ENCODE peak calls at places on chromosomes 7 and 10, in four cellular contexts. R is prostate gland, I is upper lobe of left lung, H is esophagus muscularis mucosa. X is an unnamed sample.

GRCh38 chr7:93964813-93965212 is 39.3 kb downstream of the BET1 start:
- DNase-seq in R (no peak), I (no peak), H (no peak), X (no peak)

GRCh38 chr7:116633131-116633988 is 38.6 kb upstream of the MET start:
- DNase-seq in R (no peak), I (peak), H (no peak), X (peak)

GRCh38 chr7:17041324-17041723 is 159.5 kb upstream of the AGR3 start:
- DNase-seq in R (no peak), I (no peak), H (no peak), X (no peak)

GRCh38 chr10:1100691-1101368 is 44.6 kb downstream of the WDR37 start:
- DNase-seq in R (no peak), I (no peak), H (no peak), X (no peak)

GRCh38 chr7:92751902-92752901 is 84.2 kb downstream of the CDK6 start:
- DNase-seq in R (no peak), I (no peak), H (no peak), X (no peak)

GRCh38 chr7:68691261-68692216 is 906.7 kb upstream of the AUTS2 start:
- DNase-seq in R (no peak), I (no peak), H (no peak), X (no peak)

GRCh38 chr10:95788830-95789229 is 32.9 kb downstream of the ENTPD1 start:
- DNase-seq in R (no peak), I (no peak), H (no peak), X (no peak)

GRCh38 chr7:81725496-81726117 is 44.2 kb downstream of the HGF start:
- DNase-seq in R (no peak), I (no peak), H (no peak), X (no peak)

GRCh38 chr7:157136372-157136771 is 2.4 kb upstream of the UBE3C start:
- DNase-seq in R (no peak), I (no peak), H (no peak), X (no peak)

GRCh38 chr7:5489991-5490536 is 66.4 kb upstream of the TNRC18 start:
- DNase-seq in R (no peak), I (no peak), H (no peak), X (no peak)

GRCh38 chr10:114623661-114624294 is 34.3 kb downstream of the ABLIM1 start:
- DNase-seq in R (peak), I (no peak), H (no peak), X (no peak)

GRCh38 chr7:55441668-55442305 is 76.7 kb downstream of the LANCL2 start:
- DNase-seq in R (no peak), I (no peak), H (no peak), X (no peak)

GRCh38 chr7:105304040-105304895 is 84.5 kb downstream of the SRPK2 start:
- DNase-seq in R (peak), I (no peak), H (no peak), X (no peak)

GRCh38 chr10:97701438-97702064 is 12.0 kb upstream of the MARVELD1 start:
- DNase-seq in R (peak), I (peak), H (no peak), X (no peak)

GRCh38 chr10:16950686-16951681 is 133.8 kb upstream of the RSU1 start:
- DNase-seq in R (no peak), I (no peak), H (no peak), X (no peak)

GRCh38 chr7:21981524-21981923 is 35.8 kb upstream of the CDCA7L start:
- DNase-seq in R (no peak), I (no peak), H (peak), X (no peak)

GRCh38 chr10:117373848-117374505 is 1.3 kb downstream of the PDZD8 start:
- DNase-seq in R (peak), I (peak), H (no peak), X (peak)

GRCh38 chr10:99850041-99850766 is 67.8 kb downstream of the ABCC2 start:
- DNase-seq in R (no peak), I (no peak), H (no peak), X (no peak)

GRCh38 chr10:72127571-72127970 is 39.2 kb upstream of the SPOCK2 start:
- DNase-seq in R (no peak), I (no peak), H (no peak), X (no peak)

GRCh38 chr10:43126759-43127424 is 11.4 kb upstream of the CSGALNACT2 start:
- DNase-seq in R (no peak), I (no peak), H (peak), X (no peak)

GRCh38 chr10:73841526-73842285 is 30.3 kb upstream of the NDST2 start:
- DNase-seq in R (no peak), I (no peak), H (no peak), X (no peak)

GRCh38 chr7:44380179-44380830 is 54.9 kb upstream of the CAMK2B start:
- DNase-seq in R (no peak), I (no peak), H (peak), X (no peak)

GRCh38 chr7:907158-907980 is 31.0 kb downstream of the GET4 start:
- DNase-seq in R (no peak), I (no peak), H (no peak), X (no peak)

GRCh38 chr10:123621910-123622309 is 44.2 kb upstream of the GPR26 start:
- DNase-seq in R (no peak), I (no peak), H (peak), X (no peak)

GRCh38 chr7:137120690-137121089 is 222.8 kb downstream of the PTN start:
- DNase-seq in R (no peak), I (no peak), H (no peak), X (no peak)

GRCh38 chr7:124784879-124785818 is 19.6 kb upstream of the GPR37 start:
- DNase-seq in R (peak), I (peak), H (no peak), X (no peak)

GRCh38 chr7:128217030-128217805 is 23.9 kb upstream of the LEP start:
- DNase-seq in R (no peak), I (peak), H (no peak), X (no peak)

GRCh38 chr7:39313958-39314357 is 252.2 kb upstream of the YAE1 start:
- DNase-seq in R (no peak), I (no peak), H (peak), X (no peak)

GRCh38 chr7:109387530-109387929 is 817.9 kb downstream of the DNAJB9 start:
- DNase-seq in R (no peak), I (no peak), H (no peak), X (no peak)

GRCh38 chr7:5702876-5703571 is 78.4 kb downstream of the RNF216 start:
- DNase-seq in R (no peak), I (no peak), H (no peak), X (no peak)

GRCh38 chr10:12659706-12660105 is 310.4 kb downstream of the CAMK1D start:
- DNase-seq in R (no peak), I (no peak), H (no peak), X (no peak)

GRCh38 chr10:23051855-23052309 is 43.5 kb upstream of the MSRB2 start:
- DNase-seq in R (no peak), I (no peak), H (peak), X (no peak)

DNA sequence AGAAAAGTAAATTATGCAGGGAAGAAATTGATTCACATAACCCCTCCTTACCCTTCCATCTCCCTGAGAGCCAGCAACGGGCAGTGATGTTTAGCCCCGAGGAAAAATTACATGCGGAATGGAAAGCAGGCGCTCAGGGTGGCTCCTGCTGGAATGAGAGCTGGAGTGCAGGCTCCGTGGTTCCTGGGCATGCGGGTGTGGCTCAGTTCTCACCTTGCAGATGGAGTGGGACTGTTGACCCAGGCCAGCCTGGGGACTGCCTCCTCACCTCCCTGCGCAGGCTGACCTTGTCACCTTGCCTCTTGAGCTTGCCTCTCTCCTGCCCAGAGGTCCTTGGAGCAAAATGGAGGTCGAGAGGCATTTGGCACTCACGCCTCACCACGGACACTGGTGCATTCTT is 83.3 kb upstream of the PPIF start:
- DNase-seq in R (no peak), I (no peak), H (no peak), X (no peak)
- TF ChIP-seq POLR2AphosphoS5 in R (no peak), I (no peak), H (no peak), X (no peak)

GRCh38 chr10:79904671-79905321 is 44.1 kb downstream of the SFTPD start:
- DNase-seq in R (peak), I (peak), H (no peak), X (peak)
- TF ChIP-seq POLR2AphosphoS5 in R (no peak), I (peak), H (peak), X (no peak)

GRCh38 chr7:131897016-131897789 is 340.8 kb upstream of the PODXL start:
- DNase-seq in R (no peak), I (no peak), H (no peak), X (no peak)

GRCh38 chr7:131897790-131898165 is 341.4 kb upstream of the PODXL start:
- DNase-seq in R (no peak), I (no peak), H (no peak), X (no peak)

GRCh38 chr7:131893627-131894345 is 337.4 kb upstream of the PODXL start:
- DNase-seq in R (no peak), I (no peak), H (no peak), X (no peak)

GRCh38 chr7:131896189-131896855 is 339.9 kb upstream of the PODXL start:
- DNase-seq in R (no peak), I (no peak), H (no peak), X (no peak)

GRCh38 chr7:131895541-131896173 is 339.2 kb upstream of the PODXL start:
- DNase-seq in R (no peak), I (no peak), H (no peak), X (no peak)
- TF ChIP-seq POLR2AphosphoS5 in R (no peak), I (no peak), H (no peak), X (no peak)

DNA sequence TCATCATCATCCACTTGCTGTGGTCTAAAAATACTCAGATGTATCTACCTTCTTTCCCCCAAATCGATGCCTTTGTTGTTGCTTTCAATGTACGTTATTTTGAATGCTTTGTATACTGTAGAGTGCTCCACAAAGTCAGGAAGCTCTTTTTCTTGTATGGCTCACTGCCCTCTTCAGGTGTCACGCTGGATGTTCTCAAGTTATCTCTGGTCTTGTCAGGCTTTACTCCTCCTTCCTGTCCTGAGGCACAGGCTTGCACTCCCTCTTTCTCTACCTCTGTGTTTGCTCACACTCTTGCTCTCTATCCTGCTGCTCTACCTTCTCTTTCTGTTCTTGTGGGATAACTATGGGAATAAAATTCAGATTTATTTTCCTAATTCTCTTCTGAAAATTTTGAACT is 381.3 kb downstream of the NRG3 start:
- DNase-seq in R (no peak), I (no peak), H (no peak), X (no peak)
- TF ChIP-seq POLR2AphosphoS5 in R (no peak), I (no peak), H (no peak), X (no peak)

DNA sequence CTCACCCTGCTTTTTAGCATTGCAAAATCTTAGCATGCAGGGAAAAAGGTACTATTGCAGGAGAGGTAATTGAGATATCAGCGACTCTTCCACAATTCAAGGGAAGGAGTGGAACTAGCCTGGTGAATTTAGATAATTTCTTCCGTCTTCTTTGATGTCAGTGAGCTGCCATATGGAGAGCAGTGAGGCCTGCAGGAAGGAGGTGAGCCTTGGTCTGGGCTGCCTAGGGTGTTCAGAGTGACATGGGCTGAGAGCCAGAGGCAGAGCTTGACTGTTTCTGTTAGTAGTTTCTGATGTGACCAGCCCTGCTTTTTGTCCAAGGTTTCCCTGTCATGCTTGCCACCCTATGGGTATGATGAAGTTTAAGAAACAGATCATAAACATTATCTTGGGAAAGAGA is 28.6 kb downstream of the KAT6B start:
- DNase-seq in R (no peak), I (no peak), H (no peak), X (no peak)
- TF ChIP-seq POLR2AphosphoS5 in R (no peak), I (no peak), H (no peak), X (no peak)

GRCh38 chr10:86709786-86710185 is 41.5 kb downstream of the LDB3 start:
- DNase-seq in R (no peak), I (no peak), H (no peak), X (no peak)

GRCh38 chr10:86708783-86709778 is 40.8 kb downstream of the LDB3 start:
- DNase-seq in R (no peak), I (no peak), H (no peak), X (no peak)

GRCh38 chr10:86710987-86711236 is 42.6 kb downstream of the LDB3 start:
- DNase-seq in R (no peak), I (no peak), H (no peak), X (no peak)

GRCh38 chr10:86711237-86711956 is 43.1 kb downstream of the LDB3 start:
- DNase-seq in R (peak), I (peak), H (peak), X (peak)

GRCh38 chr10:86711957-86712708 is 43.8 kb downstream of the LDB3 start:
- DNase-seq in R (peak), I (peak), H (no peak), X (peak)
- TF ChIP-seq POLR2AphosphoS5 in R (no peak), I (no peak), H (peak), X (no peak)

GRCh38 chr10:128952856-128953255 is 514.2 kb upstream of the MGMT start:
- DNase-seq in R (no peak), I (no peak), H (no peak), X (no peak)

GRCh38 chr10:128959746-128960145 is 507.3 kb upstream of the MGMT start:
- DNase-seq in R (no peak), I (no peak), H (no peak), X (no peak)

GRCh38 chr10:128958881-128959690 is 508.0 kb upstream of the MGMT start:
- DNase-seq in R (no peak), I (no peak), H (no peak), X (no peak)

GRCh38 chr10:128950159-128950956 is 516.7 kb upstream of the MGMT start:
- DNase-seq in R (no peak), I (no peak), H (no peak), X (no peak)

GRCh38 chr10:128956149-128956548 is 510.9 kb upstream of the MGMT start:
- DNase-seq in R (no peak), I (no peak), H (no peak), X (no peak)
- TF ChIP-seq POLR2AphosphoS5 in R (no peak), I (no peak), H (no peak), X (no peak)